ENCODE peak calls at places on chromosomes 7 and 10, in eight cellular contexts. I is Panc1, B is tibial artery, W is mammary epithelial cell, N is AG04450, T is tibial nerve, R is heart right ventricle, V is breast epithelium. K is an unnamed sample.

GRCh38 chr7:107659666-107660065 is 962 bp upstream of the SLC26A4 start:
- DNase-seq in I (peak; percentile 7), B (no peak), W (peak; percentile 67), N (peak; percentile 36), T (no peak), R (no peak), V (no peak), K (no peak)

GRCh38 chr10:48798486-48799254 is 114.0 kb downstream of the WDFY4 start:
- DNase-seq in I (no peak), B (no peak), W (peak; percentile 43), N (no peak), T (no peak), R (no peak), V (no peak), K (no peak)

GRCh38 chr7:2873146-2873545 is 29.0 kb upstream of the GNA12 start:
- DNase-seq in I (no peak), B (no peak), W (no peak), N (no peak), T (no peak), R (peak; percentile 43), V (no peak), K (no peak)

GRCh38 chr7:96719164-96719563 is 9.5 kb upstream of the SEM1 start:
- DNase-seq in I (no peak), B (no peak), W (no peak), N (no peak), T (no peak), R (no peak), V (no peak), K (no peak)

GRCh38 chr10:92572362-92573090 is 1.4 kb downstream of the IDE start:
- DNase-seq in I (no peak), B (no peak), W (peak; percentile 4), N (no peak), T (no peak), R (no peak), V (no peak), K (no peak)

GRCh38 chr7:123157606-123158005 is 42.2 kb downstream of the SLC13A1 start:
- DNase-seq in I (no peak), B (no peak), W (no peak), N (no peak), T (no peak), R (no peak), V (no peak), K (no peak)

GRCh38 chr10:75283150-75284096 is 47.7 kb upstream of the COMTD1 start:
- DNase-seq in I (no peak), B (no peak), W (peak; percentile 14), N (no peak), T (no peak), R (no peak), V (peak; percentile 50), K (peak; percentile 41)

GRCh38 chr7:2355079-2356008 is 717 bp downstream of the EIF3B start:
- DNase-seq in I (no peak), B (no peak), W (peak; percentile 18), N (no peak), T (no peak), R (no peak), V (no peak), K (no peak)

GRCh38 chr10:107728807-107729206 is 564.3 kb upstream of the SORCS1 start:
- DNase-seq in I (no peak), B (no peak), W (peak; percentile 73), N (no peak), T (no peak), R (no peak), V (no peak), K (no peak)

GRCh38 chr10:120897343-120897742 is 46.2 kb downstream of the WDR11 start:
- DNase-seq in I (no peak), B (no peak), W (peak; percentile 64), N (no peak), T (no peak), R (no peak), V (no peak), K (no peak)

GRCh38 chr10:47404446-47404845 is 20.4 kb upstream of the ZNF488 start:
- DNase-seq in I (no peak), B (no peak), W (no peak), N (no peak), T (no peak), R (no peak), V (no peak), K (peak; percentile 79)

GRCh38 chr10:112588225-112588990 is 141.4 kb downstream of the VTI1A start:
- DNase-seq in I (no peak), B (no peak), W (no peak), N (no peak), T (no peak), R (no peak), V (no peak), K (no peak)

GRCh38 chr7:68504766-68505165 is 1093.5 kb upstream of the AUTS2 start:
- DNase-seq in I (no peak), B (no peak), W (no peak), N (no peak), T (no peak), R (no peak), V (no peak), K (no peak)

GRCh38 chr7:151520419-151521229 is 929 bp upstream of the RHEB start:
- DNase-seq in I (no peak), B (peak; percentile 82), W (no peak), N (no peak), T (peak; percentile 28), R (peak; percentile 70), V (peak; percentile 56), K (peak; percentile 37)

GRCh38 chr10:104441601-104442000 is 88.0 kb downstream of the CFAP58 start:
- DNase-seq in I (no peak), B (no peak), W (peak; percentile 74), N (peak; percentile 68), T (no peak), R (no peak), V (no peak), K (no peak)

GRCh38 chr10:121961456-121961855 is 13.6 kb downstream of the NSMCE4A start:
- DNase-seq in I (no peak), B (no peak), W (no peak), N (no peak), T (no peak), R (no peak), V (no peak), K (no peak)

GRCh38 chr7:38744746-38745145 is 113.6 kb upstream of the AMPH start:
- DNase-seq in I (peak; percentile 8), B (no peak), W (peak; percentile 83), N (peak; percentile 13), T (no peak), R (no peak), V (no peak), K (no peak)

GRCh38 chr7:38318803-38319416 is 45.5 kb upstream of the TARP start:
- DNase-seq in I (peak; percentile 70), B (no peak), W (peak; percentile 52), N (peak; percentile 51), T (no peak), R (no peak), V (no peak), K (no peak)

GRCh38 chr7:95766086-95766485 is 6.3 kb upstream of the DYNC1I1 start:
- DNase-seq in I (no peak), B (no peak), W (peak; percentile 8), N (no peak), T (no peak), R (no peak), V (no peak), K (no peak)

GRCh38 chr7:777679-778078 is 50.6 kb upstream of the PRKAR1B start:
- DNase-seq in I (no peak), B (no peak), W (no peak), N (no peak), T (no peak), R (no peak), V (no peak), K (no peak)

GRCh38 chr10:17006631-17007161 is 122.9 kb downstream of the CUBN start:
- DNase-seq in I (no peak), B (no peak), W (peak; percentile 55), N (no peak), T (no peak), R (no peak), V (no peak), K (no peak)

GRCh38 chr10:42722575-42722974 is 60.0 kb upstream of the BMS1 start:
- DNase-seq in I (no peak), B (no peak), W (no peak), N (no peak), T (no peak), R (no peak), V (no peak), K (no peak)
- TF ChIP-seq CTCF in I (no peak), B (no peak), W (no peak), N (no peak), T (no peak), R (no peak), V (no peak), K (no peak)

GRCh38 chr7:43926193-43927043 is at the start of gene UBE2D4:
- DNase-seq in I (peak; percentile 54), B (peak; percentile 93), W (peak; percentile 83), N (no peak), T (peak; percentile 68), R (peak; percentile 87), V (peak; percentile 75), K (peak; percentile 78)
- TF ChIP-seq CTCF in I (no peak), B (peak; percentile 12), W (no peak), N (peak; percentile 11), T (peak; percentile 55), R (no peak), V (no peak), K (no peak)

DNA sequence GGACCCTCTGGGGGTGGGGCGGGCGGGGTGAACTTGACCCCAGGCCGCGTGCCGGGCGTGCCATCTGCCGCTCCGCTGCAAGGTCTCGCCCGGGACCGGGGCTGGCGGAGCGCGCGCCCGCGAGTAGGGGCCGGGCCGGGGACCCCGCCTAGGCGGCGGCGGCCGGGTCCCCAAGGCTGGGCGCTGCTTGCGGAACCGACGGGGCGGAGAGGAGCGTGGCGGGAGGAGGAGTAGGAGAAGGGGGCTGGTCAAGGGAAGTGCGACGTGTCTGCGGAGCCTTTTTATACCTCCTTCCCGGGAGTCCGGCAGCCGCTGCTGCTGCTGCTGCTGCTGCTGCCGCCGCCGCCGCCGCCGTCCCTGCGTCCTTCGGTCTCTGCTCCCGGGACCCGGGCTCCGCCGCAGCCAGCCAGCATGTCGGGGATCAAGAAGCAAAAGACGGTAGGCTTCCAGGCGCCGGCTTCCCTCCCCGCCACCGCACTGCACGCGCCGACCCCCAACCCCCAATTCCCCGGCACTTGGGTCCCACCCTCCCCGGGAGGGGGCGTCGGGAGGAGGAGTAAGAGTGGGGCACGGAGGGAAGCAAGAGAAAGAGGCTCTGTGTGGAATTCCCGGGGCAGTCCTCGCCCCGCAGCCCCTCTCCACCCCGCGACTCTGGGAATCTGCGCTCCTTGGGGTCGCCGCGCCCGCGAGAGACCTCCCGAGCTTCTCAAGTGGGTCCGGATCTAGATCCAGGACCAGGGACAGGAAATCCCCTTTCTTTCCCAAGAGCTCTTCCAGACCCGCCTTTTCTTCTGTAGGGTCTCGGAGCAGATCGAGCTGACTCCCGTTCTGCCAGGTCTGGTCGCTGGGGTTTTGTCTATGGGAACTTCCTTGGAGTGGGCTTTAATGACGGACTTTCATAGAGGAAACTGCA is at the start of gene PAPSS2:
- DNase-seq in I (no peak), B (peak; percentile 81), W (peak; percentile 46), N (no peak), T (peak; percentile 16), R (peak; percentile 75), V (peak; percentile 21), K (peak; percentile 31)
- TF ChIP-seq CTCF in I (no peak), B (no peak), W (no peak), N (peak; percentile 21), T (peak; percentile 7), R (no peak), V (no peak), K (no peak)

DNA sequence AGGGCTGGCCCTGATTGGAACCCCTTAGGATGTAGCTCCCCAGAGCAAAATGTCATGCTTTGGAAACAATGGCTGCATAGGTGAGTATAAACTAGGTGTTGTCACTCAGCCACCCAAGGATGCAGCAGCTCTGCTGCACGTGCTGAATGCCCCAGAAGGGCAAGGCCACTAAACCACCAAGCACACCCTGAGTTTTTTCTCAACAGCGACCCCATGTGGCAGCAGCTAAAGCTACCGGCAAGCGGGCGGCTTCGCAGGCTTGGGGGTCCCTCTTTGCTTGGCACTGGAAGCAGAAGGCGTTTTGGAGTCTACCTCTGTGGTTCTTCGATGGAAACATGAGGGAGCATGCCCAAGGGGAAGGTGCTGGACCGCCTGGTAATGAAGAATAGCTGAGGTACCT is 152.3 kb downstream of the GFRA1 start:
- DNase-seq in I (no peak), B (no peak), W (no peak), N (no peak), T (no peak), R (no peak), V (no peak), K (no peak)
- TF ChIP-seq CTCF in I (no peak), B (no peak), W (no peak), N (no peak), T (no peak), R (no peak), V (no peak), K (no peak)

K was measured in lower leg skin.